ENCODE peak calls at places on chromosomes 7 and 10, in seven cellular contexts. D is Kasumi-1; X is G401; S is brain microvascular endothelial cell; Q is stimulated activated CD8-positive, alpha-beta memory T cell treated with anti-CD3 and anti-CD28 coated beads, Interleukin-15, amount 100 ng/mL, for 4 hours; I is T-helper 2 cell; F is effector memory CD8-positive, alpha-beta T cell. V is an unnamed sample.

GRCh38 chr10:34567854-34568253 is 247.2 kb downstream of the PARD3 start:
- DNase-seq in D (no peak), S (no peak), F (no peak), Q (no peak), X (no peak), I (no peak), V (no peak)

GRCh38 chr10:71963756-71964668 is at the start of gene CHST3:
- DNase-seq in D (peak), F (no peak), I (no peak), X (peak), Q (no peak), S (no peak), V (peak)

GRCh38 chr7:94364816-94365215 is 29.9 kb upstream of the COL1A2 start:
- DNase-seq in X (no peak), F (no peak), D (no peak), Q (no peak), S (no peak), I (no peak), V (no peak)

GRCh38 chr7:135248546-135248945 is 14.9 kb downstream of the STRA8 start:
- DNase-seq in S (no peak), D (no peak), X (no peak), Q (no peak), F (no peak), I (no peak), V (no peak)

GRCh38 chr7:32531402-32531801 is 36.1 kb downstream of the AVL9 start:
- DNase-seq in X (no peak), Q (no peak), S (no peak), D (no peak), I (no peak), F (no peak), V (no peak)

GRCh38 chr7:45985902-45986301 is 64.8 kb upstream of the IGFBP3 start:
- DNase-seq in Q (no peak), I (no peak), F (no peak), D (no peak), X (no peak), S (peak), V (no peak)

GRCh38 chr10:114967071-114967470 is 29.1 kb downstream of the TRUB1 start:
- DNase-seq in I (no peak), X (no peak), S (peak), F (no peak), Q (no peak), D (no peak), V (no peak)

GRCh38 chr10:6465854-6466524 is 114.1 kb downstream of the PRKCQ start:
- DNase-seq in S (no peak), I (no peak), Q (no peak), D (no peak), F (no peak), X (no peak), V (no peak)

GRCh38 chr7:31101544-31101943 is 49.4 kb downstream of the ADCYAP1R1 start:
- DNase-seq in S (no peak), Q (no peak), D (no peak), X (no peak), I (no peak), F (no peak), V (no peak)

GRCh38 chr7:35624299-35625186 is 70.4 kb downstream of the HERPUD2 start:
- DNase-seq in F (peak), Q (no peak), D (peak), I (no peak), S (peak), X (peak), V (peak)

GRCh38 chr7:149666360-149666905 is 107.0 kb downstream of the ZNF467 start:
- DNase-seq in Q (no peak), F (no peak), I (no peak), D (no peak), X (no peak), S (no peak), V (no peak)

GRCh38 chr10:103852189-103852711 is 3.1 kb downstream of the SH3PXD2A start:
- DNase-seq in D (no peak), S (no peak), Q (no peak), I (no peak), X (no peak), F (no peak), V (no peak)

V was measured in A673.